ENCODE peak calls at places on chromosomes 13 and 19, in nine cellular contexts. H is MM.1S, K is PC-3, P is OCI-LY7, F is hepatocyte, N is GM23248, M is GM23338, L is SK-N-SH, U is HCT116. G is an unnamed sample. For H3K4me1, the result is how much of the 10 kb centered on the place peaks cover.

GRCh38 chr19:44847144-44848035 is 1.3 kb downstream of the NECTIN2 start:
- DNase-seq in H (no peak), K (peak), P (no peak), F (peak), N (peak), M (peak), L (peak), U (peak), G (peak)

GRCh38 chr13:83298636-83299035 is 583.6 kb downstream of the SLITRK1 start:
- DNase-seq in H (no peak), K (no peak), P (no peak), F (no peak), N (no peak), M (no peak), L (no peak), U (no peak), G (no peak)

GRCh38 chr19:35292986-35293732 is 1.2 kb downstream of the MAG start:
- DNase-seq in H (no peak), K (no peak), P (no peak), F (no peak), N (peak), M (no peak), L (no peak), U (no peak), G (no peak)

GRCh38 chr13:97809576-97809975 is 143.9 kb upstream of the IPO5 start:
- DNase-seq in H (no peak), K (peak), P (no peak), F (no peak), N (peak), M (no peak), L (no peak), U (no peak), G (no peak)

GRCh38 chr19:3234800-3235199 is 10.3 kb downstream of the CELF5 start:
- DNase-seq in H (no peak), K (no peak), P (no peak), F (no peak), N (no peak), M (peak), L (peak), U (no peak), G (no peak)

GRCh38 chr19:8609210-8610040 is 1.1 kb downstream of the ADAMTS10 start:
- DNase-seq in H (no peak), K (no peak), P (no peak), F (peak), N (peak), M (peak), L (peak), U (peak), G (peak)

GRCh38 chr13:24264976-24265375 is 44.4 kb upstream of the C1QTNF9 start:
- DNase-seq in H (peak), K (no peak), P (no peak), F (no peak), N (no peak), M (no peak), L (no peak), U (no peak), G (no peak)

GRCh38 chr13:108897955-108898354 is 268.5 kb downstream of the MYO16 start:
- DNase-seq in H (no peak), K (peak), P (no peak), F (no peak), N (peak), M (no peak), L (no peak), U (no peak), G (no peak)

GRCh38 chr13:45299194-45299593 is 41.8 kb downstream of the TPT1 start:
- DNase-seq in H (no peak), K (peak), P (no peak), F (no peak), N (no peak), M (no peak), L (no peak), U (no peak), G (no peak)

GRCh38 chr19:10758978-10759377 is 41.1 kb downstream of the DNM2 start:
- DNase-seq in H (no peak), K (no peak), P (no peak), F (no peak), N (no peak), M (no peak), L (no peak), U (no peak), G (no peak)

GRCh38 chr13:98399756-98400155 is 177.2 kb downstream of the STK24 start:
- DNase-seq in H (no peak), K (no peak), P (no peak), F (no peak), N (peak), M (no peak), L (no peak), U (no peak), G (no peak)

GRCh38 chr13:26220575-26220974 is 1.5 kb downstream of the RNF6 start:
- DNase-seq in H (no peak), K (peak), P (no peak), F (peak), N (peak), M (no peak), L (no peak), U (no peak), G (no peak)

GRCh38 chr19:9877775-9878510 is 42.8 kb downstream of the PIN1 start:
- DNase-seq in H (peak), K (peak), P (no peak), F (no peak), N (peak), M (no peak), L (no peak), U (peak), G (no peak)

GRCh38 chr13:102599451-102600012 is 2.7 kb downstream of the TPP2 start:
- DNase-seq in H (no peak), K (no peak), P (no peak), F (no peak), N (no peak), M (no peak), L (no peak), U (no peak), G (no peak)

GRCh38 chr13:102598061-102598460 is 1.3 kb downstream of the TPP2 start:
- DNase-seq in H (no peak), K (no peak), P (no peak), F (no peak), N (peak), M (no peak), L (peak), U (no peak), G (no peak)

GRCh38 chr13:102591988-102592781 is 4.6 kb upstream of the TPP2 start:
- DNase-seq in H (peak), K (peak), P (peak), F (peak), N (peak), M (peak), L (peak), U (peak), G (peak)

GRCh38 chr13:102596147-102597028 is at the start of gene TPP2:
- DNase-seq in H (peak), K (peak), P (peak), F (peak), N (peak), M (peak), L (peak), U (peak), G (peak)

GRCh38 chr13:102597029-102598015 is 536 bp downstream of the TPP2 start:
- DNase-seq in H (peak), K (peak), P (peak), F (peak), N (peak), M (peak), L (peak), U (no peak), G (peak)
- H3K4me1 ChIP-seq in H (under half), K (under half), P (under half), F (under half), N (under half), M (half or more), L (under half), U (under half), G (under half)

DNA sequence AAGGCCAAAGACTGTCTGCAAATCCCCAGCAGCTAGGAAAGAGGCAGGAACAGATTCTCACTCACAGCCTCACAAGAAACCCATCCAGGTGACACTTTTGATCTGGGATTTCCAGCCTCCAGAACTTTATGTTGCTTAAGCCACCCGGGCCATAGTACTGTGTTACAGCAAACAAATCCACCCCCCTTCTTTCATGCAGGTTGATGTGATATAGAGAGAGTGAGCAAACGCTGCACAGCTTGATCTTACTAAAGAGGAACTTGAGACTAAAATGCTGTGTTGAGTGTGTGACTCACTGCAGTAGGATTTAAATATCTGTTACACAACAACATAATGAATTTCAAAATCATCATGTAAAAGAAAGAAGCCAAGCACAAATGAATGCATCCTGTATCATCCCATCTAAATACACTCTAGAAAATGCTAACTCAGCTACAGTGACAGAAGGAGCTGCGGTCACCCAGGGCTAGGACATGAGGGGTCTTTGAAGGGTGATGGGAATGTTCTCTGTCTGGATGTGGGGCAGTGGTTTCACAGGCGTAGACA is 32.2 kb downstream of the RCBTB2 start:
- DNase-seq in H (no peak), K (peak), P (peak), F (peak), N (peak), M (peak), L (no peak), U (no peak), G (no peak)
- H3K27ac ChIP-seq in H (no peak), K (peak), P (no peak), F (peak), N (peak), M (no peak), L (no peak), U (no peak), G (no peak)

DNA sequence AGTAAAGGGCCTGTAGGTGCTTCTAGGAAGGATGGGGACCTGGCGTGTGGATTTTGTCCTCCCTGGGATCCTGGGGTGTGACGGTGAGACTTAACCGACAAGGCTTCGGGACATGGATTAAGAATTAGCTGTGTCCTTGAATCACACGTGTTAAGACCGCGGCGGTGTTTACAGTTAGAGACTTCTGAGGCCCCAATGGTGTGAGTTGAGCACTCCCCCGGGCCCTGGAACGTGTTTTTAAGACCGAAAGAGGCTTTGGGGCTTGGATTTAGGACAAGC is 1.3 kb upstream of the SLC27A1 start:
- DNase-seq in H (no peak), K (no peak), P (no peak), F (no peak), N (peak), M (no peak), L (no peak), U (no peak), G (no peak)
- TF ChIP-seq EZH2phosphoT487 in H (no peak), K (no peak), P (no peak), F (no peak), N (no peak), M (no peak), L (no peak), U (no peak), G (no peak)

GRCh38 chr19:18671303-18672043 is 12.0 kb upstream of the CRTC1 start:
- DNase-seq in H (no peak), K (no peak), P (no peak), F (peak), N (no peak), M (no peak), L (no peak), U (no peak), G (no peak)

GRCh38 chr19:18672606-18673337 is 10.7 kb upstream of the CRTC1 start:
- DNase-seq in H (no peak), K (no peak), P (peak), F (no peak), N (peak), M (peak), L (no peak), U (no peak), G (peak)

GRCh38 chr19:18670313-18670712 is 13.2 kb upstream of the CRTC1 start:
- DNase-seq in H (no peak), K (no peak), P (no peak), F (no peak), N (no peak), M (no peak), L (peak), U (no peak), G (no peak)

GRCh38 chr19:18669883-18670282 is 13.6 kb upstream of the CRTC1 start:
- DNase-seq in H (no peak), K (no peak), P (no peak), F (no peak), N (no peak), M (no peak), L (no peak), U (no peak), G (no peak)

GRCh38 chr19:18672044-18672451 is 11.4 kb upstream of the CRTC1 start:
- DNase-seq in H (no peak), K (no peak), P (no peak), F (no peak), N (no peak), M (peak), L (no peak), U (no peak), G (no peak)
- H3K4me1 ChIP-seq in H (under half), K (under half), P (under half), F (under half), N (under half), M (under half), L (under half), U (under half), G (under half)

GRCh38 chr13:33112745-33113144 is 96.5 kb downstream of the KL start:
- DNase-seq in H (no peak), K (no peak), P (no peak), F (no peak), N (peak), M (no peak), L (no peak), U (no peak), G (no peak)

GRCh38 chr13:33110386-33110712 is 94.1 kb downstream of the KL start:
- DNase-seq in H (no peak), K (no peak), P (no peak), F (no peak), N (no peak), M (no peak), L (no peak), U (no peak), G (no peak)

GRCh38 chr13:33110713-33111413 is 94.6 kb downstream of the KL start:
- DNase-seq in H (no peak), K (no peak), P (peak), F (no peak), N (peak), M (no peak), L (no peak), U (no peak), G (no peak)

GRCh38 chr13:33109801-33110200 is 93.6 kb downstream of the KL start:
- DNase-seq in H (no peak), K (no peak), P (peak), F (no peak), N (peak), M (peak), L (no peak), U (no peak), G (peak)

DNA sequence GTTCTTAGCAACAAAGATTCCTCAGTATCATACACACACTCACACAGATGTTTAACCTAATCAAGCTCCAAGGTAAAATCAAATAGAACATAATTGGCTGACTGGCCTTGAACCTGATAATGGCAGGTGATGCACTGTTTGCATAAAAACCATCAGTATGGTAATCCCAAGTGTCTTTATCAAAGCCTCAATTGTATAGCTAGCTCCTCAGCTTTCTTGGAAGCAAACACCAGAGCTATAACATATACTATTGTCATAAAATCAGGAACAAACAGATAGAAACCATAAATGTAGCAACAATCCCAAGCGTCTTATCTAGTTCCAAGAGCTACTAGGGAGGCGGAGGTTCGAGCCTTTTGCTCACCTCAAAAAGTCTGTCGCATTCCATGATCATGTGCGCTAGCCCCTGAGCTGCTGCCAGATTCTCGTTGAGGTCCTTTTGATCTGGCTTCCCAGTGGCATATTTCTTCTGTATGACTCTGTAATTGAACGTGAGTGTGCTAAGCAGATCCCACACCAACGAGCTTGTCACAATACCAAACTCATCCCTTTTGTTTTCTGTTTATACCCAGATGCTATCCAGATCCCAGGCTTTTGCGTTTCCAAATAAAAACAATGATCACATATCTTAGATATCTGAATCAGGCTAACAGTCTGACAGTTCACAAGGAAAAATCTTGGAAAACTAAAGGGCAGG is 95.3 kb downstream of the KL start:
- DNase-seq in H (no peak), K (no peak), P (no peak), F (no peak), N (peak), M (no peak), L (no peak), U (no peak), G (no peak)
- H3K27ac ChIP-seq in H (no peak), K (no peak), P (no peak), F (peak), N (peak), M (no peak), L (peak), U (no peak), G (no peak)

DNA sequence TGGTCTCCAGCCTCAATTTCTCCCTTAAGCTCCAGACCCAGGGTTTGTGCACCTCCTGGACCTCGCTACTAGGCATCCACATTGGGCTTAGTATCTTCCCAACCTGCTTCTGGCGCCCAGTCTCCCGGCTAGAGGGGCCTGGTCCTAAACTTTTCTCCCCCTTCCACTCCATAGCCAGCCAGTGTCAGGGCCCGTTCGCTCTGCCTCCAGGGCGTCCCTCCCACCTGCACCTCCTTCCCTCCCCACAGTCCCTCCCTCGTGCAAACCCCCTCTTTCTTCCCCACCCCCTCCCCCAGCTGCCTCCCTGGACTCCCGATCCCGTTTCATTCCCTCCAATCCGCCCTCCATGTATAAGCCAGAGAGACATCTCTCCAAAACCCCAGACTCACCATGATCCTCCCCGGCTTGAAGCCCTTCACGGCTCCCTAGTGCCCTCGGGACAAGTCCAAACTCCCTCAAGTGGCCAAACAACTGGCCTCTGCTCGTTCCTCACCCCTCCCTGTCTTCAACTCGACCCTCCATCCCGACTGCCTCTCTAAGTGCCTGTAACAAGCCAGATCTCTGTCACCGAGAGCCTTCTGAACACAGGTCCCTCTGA is 1.0 kb upstream of the SAMD4B start:
- DNase-seq in H (peak), K (peak), P (peak), F (peak), N (peak), M (peak), L (peak), U (no peak), G (peak)
- TF ChIP-seq EZH2phosphoT487 in H (no peak), K (no peak), P (no peak), F (no peak), N (no peak), M (no peak), L (no peak), U (no peak), G (no peak)

GRCh38 chr19:4267901-4268815 is 10.9 kb upstream of the SHD start:
- DNase-seq in H (no peak), K (no peak), P (no peak), F (peak), N (no peak), M (no peak), L (no peak), U (no peak), G (no peak)
- H3K4me1 ChIP-seq in H (under half), K (under half), P (under half), F (under half), N (under half), M (under half), L (under half), U (under half), G (under half)

GRCh38 chr13:75855216-75855615 is 219.1 kb downstream of the LMO7 start:
- DNase-seq in H (no peak), K (no peak), P (no peak), F (no peak), N (no peak), M (no peak), L (no peak), U (no peak), G (no peak)
- H3K27ac ChIP-seq in H (no peak), K (no peak), P (no peak), F (no peak), N (no peak), M (no peak), L (no peak), U (no peak), G (no peak)